ENCODE peak calls at places on chromosomes 3 and 15, in four cellular contexts. X is HepG2, A is K562, U is HCT116. M is an unnamed sample.

GRCh38 chr3:81339040-81339845 is 422.2 kb downstream of the GBE1 start:
- DNase-seq in X (peak), A (peak), U (no peak), M (peak)

GRCh38 chr3:102165367-102165766 is 269.4 kb upstream of the ZPLD1 start:
- DNase-seq in X (no peak), A (no peak), U (no peak), M (no peak)

GRCh38 chr3:48555231-48555948 is 1.2 kb downstream of the PFKFB4 start:
- DNase-seq in X (no peak), A (peak), U (no peak), M (no peak)

GRCh38 chr3:180679178-180680096 is at the start of gene CCDC39:
- DNase-seq in X (peak), A (peak), U (peak), M (peak)

GRCh38 chr3:120652281-120652680 is 29.8 kb downstream of the HGD start:
- DNase-seq in X (no peak), A (no peak), U (no peak), M (no peak)

GRCh38 chr3:125059488-125060245 is 3.9 kb upstream of the HEG1 start:
- DNase-seq in X (no peak), A (no peak), U (no peak), M (no peak)

GRCh38 chr15:80580107-80580506 is 115.0 kb upstream of the ABHD17C start:
- DNase-seq in X (no peak), A (no peak), U (no peak), M (no peak)

GRCh38 chr3:33318709-33319380 is 41.6 kb downstream of the FBXL2 start:
- DNase-seq in X (no peak), A (no peak), U (no peak), M (no peak)

GRCh38 chr15:22968356-22968755 is 11.8 kb downstream of the CYFIP1 start:
- DNase-seq in X (no peak), A (no peak), U (no peak), M (peak)

GRCh38 chr3:52227117-52227516 is 1.7 kb upstream of the TLR9 start:
- DNase-seq in X (no peak), A (no peak), U (no peak), M (no peak)

GRCh38 chr15:68930268-68931022 is at the start of gene SPESP1:
- DNase-seq in X (no peak), A (no peak), U (no peak), M (no peak)

GRCh38 chr3:49476563-49476962 is 6.5 kb downstream of the DAG1 start:
- DNase-seq in X (no peak), A (no peak), U (no peak), M (no peak)

GRCh38 chr15:98689431-98689861 is 41.1 kb downstream of the IGF1R start:
- DNase-seq in X (no peak), A (no peak), U (no peak), M (no peak)

GRCh38 chr3:197367081-197367780 is 68.8 kb upstream of the DLG1 start:
- DNase-seq in X (peak), A (no peak), U (no peak), M (no peak)

GRCh38 chr3:197554196-197554561 is 1.6 kb downstream of the BDH1 start:
- DNase-seq in X (no peak), A (no peak), U (no peak), M (no peak)

GRCh38 chr15:71443538-71443937 is 328.3 kb downstream of the THSD4 start:
- DNase-seq in X (peak), A (peak), U (no peak), M (peak)

GRCh38 chr3:37907906-37908305 is 46.2 kb downstream of the CTDSPL start:
- DNase-seq in X (peak), A (no peak), U (no peak), M (no peak)

GRCh38 chr15:77038312-77039216 is 32.3 kb downstream of the TSPAN3 start:
- DNase-seq in X (no peak), A (no peak), U (no peak), M (no peak)

GRCh38 chr3:111667621-111668239 is 72.6 kb upstream of the ZBED2 start:
- DNase-seq in X (no peak), A (no peak), U (no peak), M (no peak)

GRCh38 chr3:160747437-160747836 is 8.6 kb upstream of the PPM1L start:
- DNase-seq in X (no peak), A (no peak), U (no peak), M (no peak)

GRCh38 chr3:189262746-189263145 is 91.0 kb downstream of the TPRG1 start:
- DNase-seq in X (no peak), A (no peak), U (no peak), M (no peak)

GRCh38 chr15:66065325-66065724 is 188.2 kb downstream of the MEGF11 start:
- DNase-seq in X (no peak), A (no peak), U (no peak), M (no peak)

GRCh38 chr15:80325206-80325605 is 73.2 kb upstream of the CTXND1 start:
- DNase-seq in X (no peak), A (no peak), U (no peak), M (no peak)

GRCh38 chr3:48748754-48749153 is 31.7 kb upstream of the IP6K2 start:
- DNase-seq in X (no peak), A (no peak), U (no peak), M (no peak)

GRCh38 chr3:40765884-40766283 is 241.1 kb downstream of the ZNF621 start:
- DNase-seq in X (no peak), A (no peak), U (no peak), M (no peak)

GRCh38 chr3:150407818-150408231 is 273 bp upstream of the TSC22D2 start:
- DNase-seq in X (no peak), A (peak), U (peak), M (no peak)

GRCh38 chr3:43098761-43099160 is 7.1 kb downstream of the POMGNT2 start:
- DNase-seq in X (no peak), A (no peak), U (no peak), M (no peak)

GRCh38 chr3:173529062-173529711 is 131.6 kb downstream of the NLGN1 start:
- DNase-seq in X (peak), A (no peak), U (peak), M (peak)

GRCh38 chr15:98547741-98548166 is 100.6 kb upstream of the IGF1R start:
- DNase-seq in X (no peak), A (no peak), U (no peak), M (no peak)

GRCh38 chr3:153595186-153595815 is 433.3 kb downstream of the RAP2B start:
- DNase-seq in X (peak), A (no peak), U (peak), M (peak)

GRCh38 chr3:87288486-87288885 is 12.1 kb upstream of the POU1F1 start:
- DNase-seq in X (no peak), A (no peak), U (no peak), M (no peak)

GRCh38 chr15:87268675-87269074 is 987.9 kb downstream of the NTRK3 start:
- DNase-seq in X (no peak), A (no peak), U (no peak), M (no peak)

DNA sequence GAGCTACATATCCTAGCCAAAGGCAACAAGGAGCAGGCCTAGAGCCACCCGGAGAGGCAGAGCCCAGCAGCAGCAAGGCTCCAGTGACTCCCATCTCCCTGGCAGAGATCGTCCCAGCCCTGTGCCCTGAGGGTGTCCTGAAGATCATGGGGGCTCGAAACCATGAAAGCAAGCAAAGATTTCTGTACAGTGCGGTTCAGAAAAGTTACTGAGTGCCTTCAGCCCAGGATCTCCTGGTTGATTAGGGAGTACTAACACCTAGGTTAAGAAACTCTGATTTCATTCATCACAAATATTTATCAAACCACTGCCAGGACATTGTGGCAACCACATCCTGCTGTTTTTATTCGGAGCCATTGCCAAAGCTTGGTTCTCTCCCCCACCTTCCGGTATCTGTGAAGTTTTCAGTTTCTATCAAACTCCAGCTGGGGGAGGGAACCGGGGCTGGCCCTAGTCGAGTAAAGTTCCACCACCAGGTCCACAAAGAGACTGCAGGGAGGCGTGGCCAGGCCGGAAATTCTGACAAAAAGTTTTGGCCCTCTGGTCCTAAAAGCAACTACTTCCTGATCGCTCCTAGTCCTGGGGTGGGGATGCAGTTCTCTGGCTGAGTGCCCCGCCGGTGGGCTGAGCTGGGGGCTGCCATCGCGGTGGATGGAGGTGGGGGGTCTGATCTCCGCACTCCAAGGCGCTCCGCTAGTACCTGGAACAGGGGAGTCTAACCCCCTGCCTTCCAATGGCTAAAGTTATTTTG is 1.2 kb downstream of the RAB43 start:
- DNase-seq in X (peak), A (peak), U (peak), M (peak)
- TF ChIP-seq CTCF in X (no peak), A (peak), U (peak), M (no peak)

DNA sequence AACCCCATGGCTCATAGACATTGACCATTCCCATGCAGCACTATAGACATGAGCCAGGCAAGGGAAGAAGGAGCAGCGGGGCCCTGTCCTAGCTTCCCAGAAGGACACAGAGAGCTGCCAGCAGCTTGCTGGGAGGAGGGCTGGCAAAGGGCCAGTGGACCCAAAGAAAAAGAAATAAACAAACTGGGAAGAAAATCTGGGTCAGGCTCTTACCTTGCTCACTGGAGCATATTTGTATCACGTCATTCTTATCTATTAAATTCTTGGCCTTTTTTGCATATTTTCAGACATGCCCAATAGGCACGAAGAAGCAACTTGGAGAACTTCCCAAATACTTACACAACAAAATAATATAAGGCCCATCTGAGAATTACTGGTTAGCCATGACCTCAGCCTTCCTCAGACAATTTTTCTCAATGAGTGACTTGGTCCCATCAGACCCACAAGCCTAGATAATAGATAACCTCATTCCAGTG is 28.4 kb downstream of the RASGRP1 start:
- DNase-seq in X (no peak), A (no peak), U (no peak), M (no peak)
- TF ChIP-seq TCF7L2 in X (no peak), A (no peak), U (no peak), M (no peak)

GRCh38 chr15:40295870-40296560 is 11.7 kb downstream of the PLCB2 start:
- DNase-seq in X (no peak), A (no peak), U (no peak), M (no peak)
- TF ChIP-seq POLR2AphosphoS5 in X (no peak), A (no peak), U (no peak), M (no peak)

GRCh38 chr3:17747184-17747889 is 4.9 kb upstream of the TBC1D5 start:
- DNase-seq in X (peak), A (no peak), U (no peak), M (no peak)
- TF ChIP-seq CTCF in X (no peak), A (no peak), U (no peak), M (no peak)

GRCh38 chr3:12882336-12883310 is 41.3 kb upstream of the RPL32 start:
- DNase-seq in X (no peak), A (no peak), U (no peak), M (no peak)
- TF ChIP-seq TCF7L2 in X (no peak), A (no peak), U (no peak), M (no peak)

GRCh38 chr3:196142674-196142988 is 60.7 kb upstream of the TFRC start:
- DNase-seq in X (no peak), A (no peak), U (no peak), M (no peak)
- TF ChIP-seq POLR2AphosphoS5 in X (no peak), A (no peak), U (no peak), M (no peak)

GRCh38 chr15:43186003-43186353 is 775 bp downstream of the CCNDBP1 start:
- DNase-seq in X (no peak), A (no peak), U (no peak), M (no peak)

GRCh38 chr15:43185161-43186002 is at the start of gene CCNDBP1:
- DNase-seq in X (peak), A (peak), U (peak), M (peak)

GRCh38 chr15:43189296-43189695 is 4.1 kb downstream of the CCNDBP1 start:
- DNase-seq in X (no peak), A (no peak), U (no peak), M (no peak)

GRCh38 chr15:43190178-43190577 is 5.0 kb downstream of the CCNDBP1 start:
- DNase-seq in X (no peak), A (no peak), U (no peak), M (no peak)

GRCh38 chr15:43187544-43188155 is 2.4 kb downstream of the CCNDBP1 start:
- DNase-seq in X (peak), A (no peak), U (peak), M (no peak)
- TF ChIP-seq CTCF in X (peak), A (peak), U (peak), M (peak)

GRCh38 chr3:55406666-55407425 is 80.3 kb downstream of the WNT5A start:
- DNase-seq in X (no peak), A (no peak), U (no peak), M (no peak)

GRCh38 chr3:55408193-55408826 is 78.8 kb downstream of the WNT5A start:
- DNase-seq in X (no peak), A (no peak), U (no peak), M (no peak)

GRCh38 chr3:55407426-55407820 is 79.7 kb downstream of the WNT5A start:
- DNase-seq in X (no peak), A (no peak), U (no peak), M (no peak)

GRCh38 chr3:55402886-55403605 is 84.1 kb downstream of the WNT5A start:
- DNase-seq in X (peak), A (no peak), U (no peak), M (peak)

DNA sequence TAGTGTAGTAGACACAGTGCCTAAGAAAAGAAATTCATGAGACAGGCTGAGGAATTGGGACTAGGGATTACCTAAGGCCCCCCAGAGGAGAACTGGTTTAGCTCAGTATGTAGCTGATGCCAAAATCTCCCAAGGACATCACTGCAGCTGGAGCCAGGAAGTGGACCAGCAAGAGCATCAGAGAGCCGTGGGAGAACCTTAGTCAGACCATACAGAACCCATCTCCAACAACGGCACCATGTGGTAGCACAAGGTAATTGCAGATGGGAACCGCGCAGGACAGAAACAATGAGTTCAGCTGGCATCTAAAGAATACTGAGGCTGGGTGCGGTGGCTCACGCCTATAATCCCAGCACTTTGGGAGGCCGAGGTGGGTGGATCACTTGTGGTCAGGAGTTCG is 81.7 kb downstream of the WNT5A start:
- DNase-seq in X (no peak), A (peak), U (no peak), M (no peak)
- TF ChIP-seq TCF7L2 in X (no peak), A (no peak), U (no peak), M (no peak)

GRCh38 chr15:88897456-88898194 is 2.3 kb upstream of the HAPLN3 start:
- DNase-seq in X (peak), A (peak), U (no peak), M (no peak)

GRCh38 chr15:88894348-88894818 is 961 bp downstream of the HAPLN3 start:
- DNase-seq in X (peak), A (peak), U (no peak), M (no peak)

GRCh38 chr15:88897142-88897455 is 1.8 kb upstream of the HAPLN3 start:
- DNase-seq in X (no peak), A (no peak), U (no peak), M (no peak)

GRCh38 chr15:88896339-88897033 is 1.1 kb upstream of the HAPLN3 start:
- DNase-seq in X (no peak), A (no peak), U (no peak), M (no peak)

GRCh38 chr15:88894819-88895767 is at the start of gene HAPLN3:
- DNase-seq in X (no peak), A (no peak), U (no peak), M (no peak)
- TF ChIP-seq POLR2AphosphoS5 in X (no peak), A (no peak), U (no peak), M (peak)